ENCODE peak calls at places on chromosomes 6 and 20, in four cellular contexts. One of them, this sample, is unnamed.

GRCh38 chr6:112116215-112116614 is 28.8 kb downstream of the FAM229B start:
- DNase-seq in SK-N-SH: no peak
- DNase-seq in WTC11: peak; percentile 17
- DNase-seq in K562: peak; percentile 10
- DNase-seq in this sample: no peak

GRCh38 chr20:52992632-52993031 is 20.5 kb downstream of the TSHZ2 start:
- DNase-seq in SK-N-SH: no peak
- DNase-seq in K562: no peak
- DNase-seq in WTC11: no peak
- DNase-seq in this sample: no peak

GRCh38 chr20:64241061-64241460 is 14.5 kb upstream of the PCMTD2 start:
- DNase-seq in SK-N-SH: no peak
- DNase-seq in K562: no peak
- DNase-seq in WTC11: no peak
- DNase-seq in this sample: no peak

GRCh38 chr6:4401408-4402367 is 266.3 kb upstream of the ECI2 start:
- DNase-seq in K562: no peak
- DNase-seq in SK-N-SH: no peak
- DNase-seq in WTC11: no peak
- DNase-seq in this sample: no peak

GRCh38 chr6:66568271-66568670 is 861.2 kb upstream of the EYS start:
- DNase-seq in WTC11: no peak
- DNase-seq in K562: no peak
- DNase-seq in SK-N-SH: no peak
- DNase-seq in this sample: no peak

GRCh38 chr6:35248965-35249364 is 10.6 kb upstream of the ZNF76 start:
- DNase-seq in SK-N-SH: no peak
- DNase-seq in K562: no peak
- DNase-seq in WTC11: no peak
- DNase-seq in this sample: no peak

GRCh38 chr6:24401458-24401857 is 1.3 kb upstream of the MRS2 start:
- DNase-seq in K562: no peak
- DNase-seq in SK-N-SH: no peak
- DNase-seq in WTC11: peak; percentile 50
- DNase-seq in this sample: no peak

GRCh38 chr6:108684809-108685329 is 124.2 kb downstream of the FOXO3 start:
- DNase-seq in SK-N-SH: peak; percentile 73
- DNase-seq in K562: peak; percentile 34
- DNase-seq in WTC11: no peak
- DNase-seq in this sample: no peak

GRCh38 chr6:44235891-44236516 is 10.9 kb upstream of the HSP90AB1 start:
- DNase-seq in WTC11: no peak
- DNase-seq in SK-N-SH: no peak
- DNase-seq in K562: no peak
- DNase-seq in this sample: no peak

GRCh38 chr6:77017537-77017936 is 445.8 kb downstream of the HTR1B start:
- DNase-seq in K562: no peak
- DNase-seq in SK-N-SH: no peak
- DNase-seq in WTC11: no peak
- DNase-seq in this sample: no peak

GRCh38 chr20:20637998-20638397 is 74.4 kb downstream of the RALGAPA2 start:
- DNase-seq in SK-N-SH: no peak
- DNase-seq in K562: peak; percentile 22
- DNase-seq in WTC11: no peak
- DNase-seq in this sample: no peak

GRCh38 chr6:25009351-25009750 is 73.6 kb upstream of the RIPOR2 start:
- DNase-seq in K562: no peak
- DNase-seq in WTC11: no peak
- DNase-seq in SK-N-SH: no peak
- DNase-seq in this sample: no peak

GRCh38 chr6:3283241-3283640 is 24.5 kb downstream of the PSMG4 start:
- DNase-seq in SK-N-SH: no peak
- DNase-seq in K562: no peak
- DNase-seq in WTC11: no peak
- DNase-seq in this sample: no peak

GRCh38 chr6:7238900-7239589 is 74.0 kb downstream of the SSR1 start:
- DNase-seq in SK-N-SH: peak; percentile 79
- DNase-seq in K562: peak; percentile 86
- DNase-seq in WTC11: peak; percentile 89
- DNase-seq in this sample: no peak

DNA sequence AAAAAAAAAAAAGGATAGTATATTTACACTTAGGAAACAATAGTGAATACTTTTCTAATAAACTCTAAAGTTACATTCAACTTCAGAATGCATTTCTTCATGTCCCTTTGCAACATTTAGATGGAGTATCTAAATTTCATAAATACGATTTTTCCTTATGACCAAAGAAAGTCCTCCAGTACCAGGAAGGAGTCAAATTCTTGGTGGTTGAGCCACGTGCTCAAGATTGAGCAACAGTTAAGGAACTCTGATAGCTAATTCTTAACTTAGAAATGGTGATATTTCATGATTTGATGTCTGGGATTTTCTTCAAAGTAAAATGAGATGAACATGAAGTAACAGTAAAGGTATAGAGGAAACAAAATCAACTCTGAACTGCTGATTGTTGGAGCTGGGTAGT is 92.7 kb downstream of the SASH1 start:
- DNase-seq in SK-N-SH: no peak
- DNase-seq in K562: no peak
- DNase-seq in WTC11: no peak
- DNase-seq in this sample: no peak
- TF ChIP-seq USF2 in SK-N-SH: no peak
- TF ChIP-seq USF2 in K562: no peak
- TF ChIP-seq USF2 in WTC11: no peak
- TF ChIP-seq USF2 in this sample: no peak

DNA sequence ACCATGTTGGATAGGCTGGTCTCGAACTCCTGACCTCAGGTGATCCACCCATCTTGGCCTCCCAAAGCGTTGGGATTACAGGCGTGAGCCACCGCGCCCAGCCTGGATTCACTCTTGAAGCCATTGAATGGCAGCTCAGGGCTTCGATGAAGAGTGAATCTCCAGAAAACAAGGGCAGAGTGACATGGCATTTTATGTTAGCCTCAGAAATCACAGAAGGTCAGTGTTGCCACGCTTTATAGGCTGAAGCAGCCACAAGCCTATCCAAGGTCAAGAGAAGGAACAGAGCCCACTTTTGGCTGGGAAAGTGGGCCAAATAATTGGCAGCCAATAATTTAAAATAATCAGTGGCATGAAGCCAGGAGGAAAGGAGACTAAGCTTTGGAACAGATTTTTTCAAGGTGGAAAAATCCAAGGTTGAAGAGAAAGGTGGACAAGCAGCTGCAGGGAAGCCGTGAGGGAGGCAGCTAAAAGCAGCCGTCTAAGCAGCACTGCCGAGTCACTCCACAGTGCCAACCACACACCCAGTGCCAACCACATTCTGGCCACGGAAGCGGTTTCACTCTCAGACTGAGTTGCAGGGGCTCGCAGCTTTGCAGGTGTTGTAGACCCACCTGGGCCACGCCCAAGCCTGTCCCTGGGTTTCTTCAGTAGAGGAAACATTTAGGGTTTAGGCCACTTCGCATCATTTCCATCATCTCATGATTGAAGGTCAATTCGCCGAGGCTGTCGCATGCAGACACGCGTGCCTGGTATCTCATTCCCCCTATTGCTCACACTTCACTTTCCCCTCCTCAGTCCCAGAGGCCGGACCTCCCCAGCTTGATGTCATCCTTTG is 17.4 kb upstream of the AVP start:
- DNase-seq in SK-N-SH: no peak
- DNase-seq in WTC11: no peak
- DNase-seq in K562: no peak
- DNase-seq in this sample: peak; percentile 5
- TF ChIP-seq USF1 in SK-N-SH: no peak
- TF ChIP-seq USF1 in WTC11: no peak
- TF ChIP-seq USF1 in K562: no peak
- TF ChIP-seq USF1 in this sample: no peak

DNA sequence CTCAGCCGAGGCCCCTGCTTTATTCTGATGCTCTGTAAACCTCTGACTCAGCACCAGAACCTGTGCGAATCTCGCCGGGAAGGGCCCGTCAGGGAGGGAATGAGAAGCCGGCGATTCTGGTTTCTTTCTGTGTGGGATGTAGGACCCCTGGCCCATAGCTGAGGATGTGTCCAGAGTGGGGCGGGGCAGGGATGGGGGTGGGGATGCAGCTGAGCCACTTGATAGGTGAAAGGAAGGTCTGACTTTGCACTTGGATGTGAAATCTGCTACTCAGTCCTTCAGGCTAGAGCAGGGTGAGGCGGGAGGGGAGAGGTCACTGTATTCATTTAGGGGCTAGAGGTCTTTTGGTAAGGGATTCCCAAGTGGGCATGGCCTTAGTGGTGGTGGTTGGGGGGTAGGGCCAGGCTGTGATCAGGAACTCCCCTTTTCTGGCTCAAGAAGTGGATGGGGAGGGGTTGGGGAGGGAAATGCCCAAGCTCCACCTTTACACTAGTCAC is 2.3 kb downstream of the TOX2 start:
- DNase-seq in SK-N-SH: no peak
- DNase-seq in WTC11: no peak
- DNase-seq in K562: no peak
- DNase-seq in this sample: peak; percentile 23
- TF ChIP-seq USF2 in SK-N-SH: no peak
- TF ChIP-seq USF2 in WTC11: no peak
- TF ChIP-seq USF2 in K562: no peak
- TF ChIP-seq USF2 in this sample: no peak

GRCh38 chr6:100456881-100457220 is 7.9 kb downstream of the SIM1 start:
- DNase-seq in K562: no peak
- DNase-seq in SK-N-SH: no peak
- DNase-seq in WTC11: no peak
- DNase-seq in this sample: no peak

GRCh38 chr6:100455230-100456124 is 9.2 kb downstream of the SIM1 start:
- DNase-seq in WTC11: peak; percentile 53
- DNase-seq in K562: no peak
- DNase-seq in SK-N-SH: no peak
- DNase-seq in this sample: no peak

GRCh38 chr6:100457251-100457990 is 7.3 kb downstream of the SIM1 start:
- DNase-seq in SK-N-SH: no peak
- DNase-seq in K562: no peak
- DNase-seq in WTC11: peak; percentile 49
- DNase-seq in this sample: no peak

GRCh38 chr6:100454571-100455229 is 10.0 kb downstream of the SIM1 start:
- DNase-seq in K562: no peak
- DNase-seq in WTC11: no peak
- DNase-seq in SK-N-SH: no peak
- DNase-seq in this sample: no peak

DNA sequence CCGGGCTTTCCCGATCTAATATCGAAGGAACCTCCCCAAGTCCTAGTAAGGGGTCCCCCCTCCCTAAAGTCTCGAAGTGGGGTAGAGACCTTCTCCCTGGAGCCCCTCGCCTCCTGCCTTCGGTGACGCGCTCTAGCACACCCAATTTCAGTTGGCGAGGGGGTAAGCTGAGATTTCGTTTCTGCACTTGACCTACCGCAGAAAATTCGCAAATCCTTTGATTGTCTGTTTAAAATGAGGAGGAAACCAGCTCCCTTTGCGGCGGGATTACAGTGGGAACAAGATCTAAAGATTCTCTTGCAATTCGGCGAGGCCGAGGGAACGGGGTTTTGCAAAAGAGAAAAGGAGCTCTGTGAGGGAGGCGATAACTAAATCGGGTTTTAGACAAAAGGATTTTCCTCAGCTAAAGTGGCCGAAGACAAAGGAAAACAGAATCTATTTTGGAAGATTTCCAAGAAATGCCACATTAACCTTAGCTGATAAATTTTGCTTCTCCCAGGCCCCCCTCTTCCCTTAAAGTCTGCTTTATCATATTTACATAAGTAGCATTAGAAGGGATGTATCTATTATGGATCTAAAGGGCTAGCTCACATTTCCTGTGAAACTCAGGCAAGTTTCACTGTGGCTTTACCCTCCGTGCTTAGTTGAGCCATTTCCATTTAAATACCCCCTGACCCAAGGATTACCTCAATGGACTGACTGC is 8.4 kb downstream of the SIM1 start:
- DNase-seq in K562: no peak
- DNase-seq in WTC11: no peak
- DNase-seq in SK-N-SH: no peak
- DNase-seq in this sample: no peak
- TF ChIP-seq USF1 in K562: no peak
- TF ChIP-seq USF1 in WTC11: no peak
- TF ChIP-seq USF1 in SK-N-SH: no peak
- TF ChIP-seq USF1 in this sample: no peak